ENCODE peak calls at places on chromosome 19, in seven cellular contexts. N is H9, V is IMR-90, I is mesenchymal stem cell, B is neuronal stem cell, R is mesendoderm, A is H1. D is an unnamed sample.

GRCh38 chr19:18392417-18392816 is 5.0 kb downstream of the LRRC25 start:
- DNase-seq in N (no peak), V (no peak), I (no peak), B (no peak), R (no peak), A (no peak), D (no peak)

GRCh38 chr19:11551603-11552235 is 7.3 kb downstream of the ELOF1 start:
- DNase-seq in N (peak), V (no peak), I (no peak), B (no peak), R (peak), A (peak), D (no peak)

GRCh38 chr19:44653343-44653742 is 9.6 kb downstream of the PVR start:
- DNase-seq in N (no peak), V (no peak), I (no peak), B (no peak), R (no peak), A (no peak), D (no peak)

GRCh38 chr19:55516878-55517620 is 19.9 kb downstream of the SBK2 start:
- DNase-seq in N (peak), V (peak), I (peak), B (peak), R (peak), A (peak), D (peak)

GRCh38 chr19:46491975-46492682 is 3.5 kb downstream of the PNMA8B start:
- DNase-seq in N (no peak), V (no peak), I (no peak), B (no peak), R (no peak), A (no peak), D (no peak)

GRCh38 chr19:35641515-35642151 is at the start of gene ETV2:
- DNase-seq in N (peak), V (peak), I (peak), B (no peak), R (peak), A (peak), D (no peak)

GRCh38 chr19:45403781-45404556 is 900 bp downstream of the PPP1R13L start:
- DNase-seq in N (peak), V (no peak), I (peak), B (no peak), R (peak), A (peak), D (peak)

GRCh38 chr19:33024398-33024797 is 40.3 kb downstream of the RHPN2 start:
- DNase-seq in N (no peak), V (no peak), I (no peak), B (no peak), R (peak), A (no peak), D (peak)

GRCh38 chr19:3407556-3408516 is 41.5 kb downstream of the NFIC start:
- DNase-seq in N (no peak), V (no peak), I (no peak), B (no peak), R (no peak), A (no peak), D (no peak)

GRCh38 chr19:33110201-33110910 is 21.6 kb upstream of the WDR88 start:
- DNase-seq in N (no peak), V (peak), I (no peak), B (no peak), R (no peak), A (no peak), D (peak)

GRCh38 chr19:50829801-50830200 is 3.6 kb downstream of the KLK15 start:
- DNase-seq in N (no peak), V (no peak), I (no peak), B (no peak), R (no peak), A (no peak), D (no peak)

GRCh38 chr19:35671818-35672217 is 5.5 kb downstream of the UPK1A start:
- DNase-seq in N (no peak), V (no peak), I (no peak), B (no peak), R (peak), A (no peak), D (peak)

GRCh38 chr19:20072936-20073335 is 4.9 kb upstream of the ZNF90 start:
- DNase-seq in N (no peak), V (no peak), I (no peak), B (no peak), R (no peak), A (no peak), D (no peak)

GRCh38 chr19:4519521-4520277 is 1.4 kb upstream of the PLIN4 start:
- DNase-seq in N (no peak), V (no peak), I (peak), B (no peak), R (no peak), A (no peak), D (no peak)

GRCh38 chr19:41934849-41935374 is 6.7 kb upstream of the ERFL start:
- DNase-seq in N (peak), V (peak), I (peak), B (peak), R (peak), A (peak), D (peak)

GRCh38 chr19:58543826-58544590 is at the start of gene TRIM28:
- DNase-seq in N (peak), V (peak), I (peak), B (peak), R (peak), A (peak), D (peak)

GRCh38 chr19:47231215-47232054 is 436 bp upstream of the BBC3 start:
- DNase-seq in N (peak), V (peak), I (peak), B (peak), R (peak), A (peak), D (peak)

GRCh38 chr19:35797663-35798062 is 15.0 kb downstream of the PRODH2 start:
- DNase-seq in N (peak), V (no peak), I (no peak), B (no peak), R (peak), A (peak), D (no peak)

GRCh38 chr19:19071897-19072296 is 8.1 kb downstream of the SLC25A42 start:
- DNase-seq in N (no peak), V (no peak), I (no peak), B (no peak), R (no peak), A (no peak), D (no peak)

GRCh38 chr19:34314437-34315313 is 50.3 kb upstream of the GPI start:
- DNase-seq in N (no peak), V (no peak), I (no peak), B (no peak), R (no peak), A (no peak), D (no peak)

GRCh38 chr19:34316741-34317241 is 48.2 kb upstream of the GPI start:
- DNase-seq in N (no peak), V (peak), I (peak), B (no peak), R (no peak), A (no peak), D (no peak)

GRCh38 chr19:34319230-34319585 is 45.8 kb upstream of the GPI start:
- DNase-seq in N (no peak), V (no peak), I (no peak), B (no peak), R (no peak), A (no peak), D (peak)

GRCh38 chr19:34317311-34317927 is 47.6 kb upstream of the GPI start:
- DNase-seq in N (no peak), V (no peak), I (peak), B (no peak), R (peak), A (no peak), D (peak)

GRCh38 chr19:34316247-34316646 is 48.7 kb upstream of the GPI start:
- DNase-seq in N (no peak), V (no peak), I (no peak), B (no peak), R (no peak), A (no peak), D (no peak)
- H2BK120ac ChIP-seq in N (no peak), V (peak), I (no peak), B (no peak), R (no peak), A (no peak), D (no peak)

GRCh38 chr19:10168386-10168948 is 26.3 kb downstream of the DNMT1 start:
- DNase-seq in N (no peak), V (peak), I (no peak), B (no peak), R (no peak), A (no peak), D (no peak)

GRCh38 chr19:10173527-10173926 is 21.2 kb downstream of the DNMT1 start:
- DNase-seq in N (no peak), V (peak), I (peak), B (no peak), R (no peak), A (no peak), D (peak)
- H3K4me2 ChIP-seq in N (no peak), V (no peak), I (no peak), B (no peak), R (no peak), A (no peak), D (no peak)

DNA sequence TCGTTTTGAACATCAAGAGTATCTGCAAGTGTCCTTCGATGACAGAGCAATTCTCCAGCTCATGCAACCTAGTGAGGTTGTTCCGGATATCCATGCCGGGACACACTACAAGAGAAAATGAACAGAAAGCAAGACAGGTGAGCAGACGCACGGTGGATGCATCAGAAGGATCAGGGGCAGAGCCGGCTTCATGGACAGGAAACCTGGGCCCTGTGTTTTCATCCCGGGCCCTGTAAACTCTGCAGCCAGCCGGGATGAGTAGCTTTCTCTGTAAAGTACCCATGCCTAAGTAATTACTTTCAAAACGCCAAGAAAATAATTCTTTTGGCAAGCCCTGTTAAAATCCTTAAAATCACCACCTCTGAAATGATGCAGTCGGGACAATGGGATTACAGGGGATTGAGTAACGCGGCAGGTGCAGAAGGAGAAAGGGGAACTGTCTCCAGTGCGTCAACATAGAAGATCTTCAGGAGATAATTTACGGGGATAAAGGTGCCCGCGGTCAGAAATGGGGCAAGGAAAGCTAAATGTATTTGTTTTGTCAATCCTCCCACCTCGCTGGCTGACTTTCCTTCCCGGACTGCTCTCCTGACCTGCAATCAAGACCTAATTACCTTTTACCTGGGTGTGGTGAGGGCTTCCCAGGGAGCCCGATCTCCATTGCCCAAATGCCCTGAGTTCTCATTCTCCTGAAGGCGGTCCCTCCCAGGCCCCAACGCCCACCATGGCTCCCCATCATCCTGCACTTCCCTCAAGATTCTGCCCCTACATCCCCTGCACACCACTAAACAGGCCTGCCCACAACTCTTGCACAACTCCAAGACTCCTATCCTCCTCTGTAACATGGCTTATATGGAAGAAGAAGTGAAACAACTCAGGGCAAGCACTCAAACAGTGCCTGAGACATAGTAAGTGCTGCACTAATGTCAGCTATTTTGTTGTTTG is 26.1 kb downstream of the INSR start:
- DNase-seq in N (no peak), V (no peak), I (no peak), B (no peak), R (no peak), A (no peak), D (peak)
- H2BK120ac ChIP-seq in N (no peak), V (no peak), I (no peak), B (no peak), R (no peak), A (no peak), D (no peak)

GRCh38 chr19:38700350-38700932 is 43.8 kb downstream of the CAPN12 start:
- DNase-seq in N (no peak), V (no peak), I (no peak), B (no peak), R (no peak), A (no peak), D (no peak)

GRCh38 chr19:38699647-38700349 is 44.5 kb downstream of the CAPN12 start:
- DNase-seq in N (no peak), V (no peak), I (no peak), B (no peak), R (no peak), A (no peak), D (no peak)

GRCh38 chr19:38698225-38699026 is 45.8 kb downstream of the CAPN12 start:
- DNase-seq in N (no peak), V (no peak), I (no peak), B (peak), R (no peak), A (no peak), D (no peak)

GRCh38 chr19:38697641-38698071 is 46.6 kb downstream of the CAPN12 start:
- DNase-seq in N (no peak), V (no peak), I (no peak), B (no peak), R (no peak), A (no peak), D (no peak)

GRCh38 chr19:38699027-38699346 is 45.3 kb downstream of the CAPN12 start:
- DNase-seq in N (no peak), V (no peak), I (no peak), B (no peak), R (no peak), A (no peak), D (no peak)
- H3K4me2 ChIP-seq in N (no peak), V (no peak), I (no peak), B (peak), R (no peak), A (no peak), D (no peak)

DNA sequence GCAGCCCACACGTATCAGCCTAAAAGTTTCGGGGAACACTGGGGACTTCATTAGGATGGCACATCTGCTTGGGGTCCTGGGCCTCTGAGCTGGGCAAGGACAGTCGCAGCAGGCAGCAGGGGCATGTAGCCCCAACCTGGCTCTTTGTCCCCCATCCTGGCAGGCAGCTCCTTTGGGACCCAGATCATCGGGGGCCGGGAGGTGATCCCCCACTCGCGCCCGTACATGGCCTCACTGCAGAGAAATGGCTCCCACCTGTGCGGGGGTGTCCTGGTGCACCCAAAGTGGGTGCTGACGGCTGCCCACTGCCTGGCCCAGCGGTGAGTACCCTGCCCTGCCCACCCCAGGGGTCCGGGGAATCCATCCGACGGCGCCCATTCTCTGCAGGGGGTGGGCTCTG is 3.3 kb downstream of the GZMM start:
- DNase-seq in N (peak), V (no peak), I (no peak), B (no peak), R (no peak), A (no peak), D (no peak)
- H2BK120ac ChIP-seq in N (no peak), V (no peak), I (no peak), B (no peak), R (no peak), A (no peak), D (no peak)

DNA sequence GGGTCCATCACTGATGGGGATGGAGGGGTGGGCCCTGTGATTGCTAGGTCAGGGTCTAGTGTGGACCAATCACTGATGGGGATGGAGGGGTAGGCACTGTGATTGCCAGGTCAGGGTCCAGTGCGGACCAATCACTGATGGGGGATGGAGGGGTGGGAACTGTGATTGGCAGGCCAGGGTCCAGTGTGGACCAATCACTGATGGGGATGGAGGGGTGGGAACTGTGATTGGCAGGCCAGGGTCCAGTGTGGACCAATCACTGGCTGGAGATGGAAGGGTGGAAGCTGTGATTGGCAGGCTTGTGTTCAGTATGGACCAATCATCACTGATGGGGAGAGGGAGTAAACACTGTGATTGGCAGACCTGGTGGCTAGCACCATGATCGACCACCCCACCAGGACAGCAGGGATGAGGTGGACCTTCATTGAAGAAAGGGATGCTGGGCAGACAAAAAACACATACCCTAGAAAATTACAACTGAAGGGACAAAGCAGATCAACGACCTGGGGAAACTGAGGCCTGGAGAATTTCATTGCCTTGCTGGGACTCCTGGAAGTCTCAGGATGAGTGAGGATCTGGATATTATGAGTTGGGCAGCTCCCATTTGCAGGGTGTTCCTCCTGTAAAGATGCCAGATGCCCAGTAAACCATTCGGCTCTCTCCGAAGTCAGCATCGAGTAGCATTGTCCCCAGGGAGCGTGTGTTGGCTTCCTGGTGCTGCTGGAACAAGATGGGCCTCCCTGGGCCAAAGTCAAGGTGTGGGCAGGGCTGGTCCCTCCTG is 15.5 kb downstream of the TMPRSS9 start:
- DNase-seq in N (no peak), V (no peak), I (no peak), B (no peak), R (no peak), A (no peak), D (no peak)
- H3K4me2 ChIP-seq in N (no peak), V (no peak), I (no peak), B (no peak), R (no peak), A (no peak), D (no peak)